ENCODE peak calls at places on chromosomes 12 and 14, in eight cellular contexts. U is HuH-7.5, P is MCF 10A, O is iPS DF 19.7, E is heart right ventricle, S is H7, W is transverse colon, K is occipital lobe. R is an unnamed sample.

GRCh38 chr12:52151859-52152783 is 39.7 kb downstream of the KRT80 start:
- DNase-seq in U (peak), P (peak), O (no peak), E (peak), S (peak), W (peak), K (no peak), R (peak)

GRCh38 chr12:132558861-132559623 is 51.3 kb downstream of the LRCOL1 start:
- DNase-seq in U (no peak), P (no peak), O (no peak), E (no peak), S (no peak), W (no peak), K (no peak), R (peak)

GRCh38 chr12:131692431-131692830 is 18.5 kb upstream of the SFSWAP start:
- DNase-seq in U (no peak), P (no peak), O (no peak), E (no peak), S (peak), W (no peak), K (no peak), R (no peak)

GRCh38 chr12:125314051-125314882 is 249.0 kb downstream of the AACS start:
- DNase-seq in U (no peak), P (no peak), O (no peak), E (no peak), S (peak), W (no peak), K (no peak), R (no peak)

GRCh38 chr14:60753264-60754126 is 18.9 kb downstream of the MNAT1 start:
- DNase-seq in U (no peak), P (no peak), O (no peak), E (no peak), S (no peak), W (peak), K (no peak), R (no peak)

GRCh38 chr12:113757223-113758002 is 208.7 kb downstream of the RBM19 start:
- DNase-seq in U (no peak), P (peak), O (no peak), E (no peak), S (peak), W (no peak), K (no peak), R (no peak)

GRCh38 chr14:77212933-77213656 is 31.5 kb downstream of the TMEM63C start:
- DNase-seq in U (peak), P (peak), O (no peak), E (no peak), S (peak), W (peak), K (peak), R (peak)

GRCh38 chr12:55724226-55724939 is 4.2 kb downstream of the RDH5 start:
- DNase-seq in U (peak), P (peak), O (no peak), E (no peak), S (peak), W (peak), K (no peak), R (peak)

GRCh38 chr14:33992274-33993050 is 41.6 kb upstream of the EGLN3 start:
- DNase-seq in U (no peak), P (no peak), O (no peak), E (no peak), S (no peak), W (no peak), K (no peak), R (no peak)

GRCh38 chr12:29427964-29428363 is 47.0 kb upstream of the ERGIC2 start:
- DNase-seq in U (no peak), P (peak), O (no peak), E (no peak), S (peak), W (no peak), K (no peak), R (no peak)

GRCh38 chr14:60720962-60721330 is 3.2 kb downstream of the SIX4 start:
- DNase-seq in U (peak), P (peak), O (no peak), E (no peak), S (no peak), W (no peak), K (no peak), R (no peak)

GRCh38 chr12:111767362-111768158 is 827 bp downstream of the ALDH2 start:
- DNase-seq in U (peak), P (no peak), O (no peak), E (no peak), S (peak), W (peak), K (no peak), R (no peak)

GRCh38 chr12:104636496-104636895 is 179.7 kb downstream of the CHST11 start:
- DNase-seq in U (no peak), P (no peak), O (no peak), E (no peak), S (no peak), W (no peak), K (no peak), R (no peak)

GRCh38 chr12:29152223-29152868 is 3.3 kb downstream of the FAR2 start:
- DNase-seq in U (no peak), P (no peak), O (no peak), E (no peak), S (no peak), W (no peak), K (no peak), R (no peak)

GRCh38 chr12:1919284-1919683 is 832 bp upstream of the CACNA2D4 start:
- DNase-seq in U (peak), P (no peak), O (no peak), E (no peak), S (peak), W (no peak), K (no peak), R (no peak)

GRCh38 chr12:8038659-8039114 is 6.2 kb downstream of the FOXJ2 start:
- DNase-seq in U (peak), P (peak), O (peak), E (peak), S (peak), W (peak), K (peak), R (peak)

GRCh38 chr12:110279976-110280783 is 867 bp upstream of the ATP2A2 start:
- DNase-seq in U (peak), P (peak), O (no peak), E (peak), S (peak), W (peak), K (peak), R (no peak)

GRCh38 chr12:48853228-48853688 is 1.3 kb upstream of the DDX23 start:
- DNase-seq in U (peak), P (peak), O (peak), E (peak), S (peak), W (peak), K (peak), R (peak)

GRCh38 chr14:56561586-56561985 is 18.0 kb upstream of the TMEM260 start:
- DNase-seq in U (no peak), P (no peak), O (no peak), E (no peak), S (no peak), W (no peak), K (no peak), R (no peak)

GRCh38 chr12:66678640-66679268 is at the start of gene GRIP1:
- DNase-seq in U (no peak), P (no peak), O (no peak), E (no peak), S (no peak), W (no peak), K (peak), R (no peak)

GRCh38 chr12:67025543-67026114 is 243.5 kb upstream of the CAND1 start:
- DNase-seq in U (peak), P (peak), O (no peak), E (peak), S (peak), W (peak), K (no peak), R (peak)

GRCh38 chr14:66315098-66315497 is 171.1 kb upstream of the CCDC196 start:
- DNase-seq in U (no peak), P (no peak), O (no peak), E (no peak), S (no peak), W (no peak), K (no peak), R (no peak)

GRCh38 chr14:106460916-106461315 is 934.5 kb downstream of the TMEM121 start:
- DNase-seq in U (no peak), P (no peak), O (no peak), E (no peak), S (peak), W (no peak), K (no peak), R (no peak)

GRCh38 chr14:69315302-69315701 is 55.3 kb downstream of the GALNT16 start:
- DNase-seq in U (no peak), P (peak), O (no peak), E (no peak), S (no peak), W (no peak), K (no peak), R (no peak)

GRCh38 chr12:108532061-108532848 is 17.2 kb downstream of the FICD start:
- DNase-seq in U (no peak), P (no peak), O (no peak), E (no peak), S (no peak), W (no peak), K (no peak), R (no peak)

GRCh38 chr12:27190761-27191160 is 53.3 kb upstream of the STK38L start:
- DNase-seq in U (no peak), P (no peak), O (no peak), E (no peak), S (no peak), W (no peak), K (no peak), R (no peak)

GRCh38 chr14:74638066-74638465 is 26.0 kb upstream of the LTBP2 start:
- DNase-seq in U (no peak), P (no peak), O (no peak), E (no peak), S (no peak), W (no peak), K (no peak), R (no peak)

GRCh38 chr12:85076688-85077430 is 40.7 kb downstream of the LRRIQ1 start:
- DNase-seq in U (peak), P (peak), O (peak), E (no peak), S (peak), W (no peak), K (no peak), R (no peak)

GRCh38 chr12:2264622-2265306 is 212.0 kb downstream of the CACNA1C start:
- DNase-seq in U (no peak), P (peak), O (no peak), E (no peak), S (no peak), W (peak), K (no peak), R (no peak)

GRCh38 chr14:47155395-47155794 is 503.8 kb upstream of the RPL10L start:
- DNase-seq in U (no peak), P (no peak), O (no peak), E (no peak), S (no peak), W (no peak), K (no peak), R (no peak)

GRCh38 chr14:96192049-96192448 is 12.6 kb upstream of the BDKRB2 start:
- DNase-seq in U (no peak), P (no peak), O (no peak), E (no peak), S (no peak), W (no peak), K (no peak), R (no peak)

GRCh38 chr14:100661340-100661712 is 65.4 kb upstream of the DLK1 start:
- DNase-seq in U (no peak), P (no peak), O (no peak), E (no peak), S (no peak), W (no peak), K (peak), R (no peak)